ENCODE peak calls at places on chromosomes 3 and 15, in ten cellular contexts. One of them, this sample, is unnamed.
A peak's percentile ranks its signal among the peaks of the same experiment; 100 is the strongest.

GRCh38 chr3:23590874-23591273 is 214.9 kb upstream of the UBE2E1 start:
- DNase-seq in thoracic aorta: no peak
- DNase-seq in stomach: no peak
- DNase-seq in effector memory CD4-positive, alpha-beta T cell: no peak
- DNase-seq in cardiac muscle cell: no peak
- DNase-seq in psoas muscle: no peak
- DNase-seq in RWPE1: no peak
- DNase-seq in H9: no peak
- DNase-seq in brain microvascular endothelial cell: no peak
- DNase-seq in fibroblast of lung: no peak
- DNase-seq in this sample: no peak

GRCh38 chr15:77748078-77749064 is 115.7 kb upstream of the LINGO1 start:
- DNase-seq in stomach: no peak
- DNase-seq in thoracic aorta: no peak
- DNase-seq in H9: peak; percentile 47
- DNase-seq in effector memory CD4-positive, alpha-beta T cell: no peak
- DNase-seq in cardiac muscle cell: no peak
- DNase-seq in RWPE1: no peak
- DNase-seq in fibroblast of lung: no peak
- DNase-seq in psoas muscle: no peak
- DNase-seq in brain microvascular endothelial cell: no peak
- DNase-seq in this sample: no peak

GRCh38 chr3:33218446-33219174 is at the start of gene SUSD5:
- DNase-seq in psoas muscle: peak; percentile 53
- DNase-seq in stomach: no peak
- DNase-seq in fibroblast of lung: peak; percentile 58
- DNase-seq in H9: peak; percentile 63
- DNase-seq in RWPE1: peak; percentile 9
- DNase-seq in brain microvascular endothelial cell: peak; percentile 33
- DNase-seq in cardiac muscle cell: peak; percentile 53
- DNase-seq in thoracic aorta: no peak
- DNase-seq in effector memory CD4-positive, alpha-beta T cell: no peak
- DNase-seq in this sample: no peak

GRCh38 chr3:122004123-122004522 is 17.9 kb downstream of the ILDR1 start:
- DNase-seq in fibroblast of lung: peak; percentile 4
- DNase-seq in RWPE1: no peak
- DNase-seq in stomach: no peak
- DNase-seq in cardiac muscle cell: peak; percentile 40
- DNase-seq in thoracic aorta: no peak
- DNase-seq in effector memory CD4-positive, alpha-beta T cell: no peak
- DNase-seq in brain microvascular endothelial cell: no peak
- DNase-seq in H9: no peak
- DNase-seq in psoas muscle: no peak
- DNase-seq in this sample: no peak

GRCh38 chr3:58487140-58487886 is 4.6 kb upstream of the KCTD6 start:
- DNase-seq in psoas muscle: no peak
- DNase-seq in H9: no peak
- DNase-seq in RWPE1: peak; percentile 14
- DNase-seq in effector memory CD4-positive, alpha-beta T cell: no peak
- DNase-seq in cardiac muscle cell: peak; percentile 73
- DNase-seq in fibroblast of lung: peak; percentile 55
- DNase-seq in stomach: no peak
- DNase-seq in thoracic aorta: no peak
- DNase-seq in brain microvascular endothelial cell: peak; percentile 56
- DNase-seq in this sample: no peak

GRCh38 chr3:58049143-58049785 is 41.0 kb downstream of the FLNB start:
- DNase-seq in cardiac muscle cell: peak; percentile 84
- DNase-seq in thoracic aorta: no peak
- DNase-seq in psoas muscle: no peak
- DNase-seq in stomach: peak; percentile 56
- DNase-seq in effector memory CD4-positive, alpha-beta T cell: no peak
- DNase-seq in fibroblast of lung: peak; percentile 74
- DNase-seq in H9: peak; percentile 92
- DNase-seq in brain microvascular endothelial cell: peak; percentile 93
- DNase-seq in RWPE1: peak; percentile 94
- DNase-seq in this sample: no peak

GRCh38 chr15:41997845-41998244 is 23.0 kb downstream of the PLA2G4E start:
- DNase-seq in effector memory CD4-positive, alpha-beta T cell: no peak
- DNase-seq in RWPE1: no peak
- DNase-seq in H9: no peak
- DNase-seq in thoracic aorta: no peak
- DNase-seq in psoas muscle: peak; percentile 15
- DNase-seq in fibroblast of lung: no peak
- DNase-seq in brain microvascular endothelial cell: no peak
- DNase-seq in stomach: no peak
- DNase-seq in cardiac muscle cell: no peak
- DNase-seq in this sample: no peak

GRCh38 chr15:37094542-37095196 is 5.7 kb downstream of the MEIS2 start:
- DNase-seq in thoracic aorta: no peak
- DNase-seq in RWPE1: no peak
- DNase-seq in effector memory CD4-positive, alpha-beta T cell: no peak
- DNase-seq in brain microvascular endothelial cell: no peak
- DNase-seq in fibroblast of lung: no peak
- DNase-seq in H9: no peak
- DNase-seq in cardiac muscle cell: no peak
- DNase-seq in psoas muscle: no peak
- DNase-seq in stomach: no peak
- DNase-seq in this sample: no peak

GRCh38 chr3:152197451-152197850 is 71.3 kb upstream of the MBNL1 start:
- DNase-seq in cardiac muscle cell: no peak
- DNase-seq in brain microvascular endothelial cell: no peak
- DNase-seq in H9: no peak
- DNase-seq in fibroblast of lung: no peak
- DNase-seq in RWPE1: no peak
- DNase-seq in psoas muscle: no peak
- DNase-seq in effector memory CD4-positive, alpha-beta T cell: no peak
- DNase-seq in stomach: no peak
- DNase-seq in thoracic aorta: no peak
- DNase-seq in this sample: no peak

GRCh38 chr3:29026959-29027358 is 253.9 kb upstream of the RBMS3 start:
- DNase-seq in effector memory CD4-positive, alpha-beta T cell: no peak
- DNase-seq in thoracic aorta: no peak
- DNase-seq in brain microvascular endothelial cell: no peak
- DNase-seq in H9: no peak
- DNase-seq in RWPE1: peak; percentile 20
- DNase-seq in stomach: no peak
- DNase-seq in fibroblast of lung: peak; percentile 40
- DNase-seq in cardiac muscle cell: no peak
- DNase-seq in psoas muscle: no peak
- DNase-seq in this sample: no peak

GRCh38 chr3:44762170-44762677 is 630 bp downstream of the KIF15 start:
- DNase-seq in brain microvascular endothelial cell: peak; percentile 1
- DNase-seq in fibroblast of lung: peak; percentile 14
- DNase-seq in stomach: no peak
- DNase-seq in psoas muscle: no peak
- DNase-seq in effector memory CD4-positive, alpha-beta T cell: no peak
- DNase-seq in RWPE1: no peak
- DNase-seq in thoracic aorta: no peak
- DNase-seq in cardiac muscle cell: peak; percentile 10
- DNase-seq in H9: no peak
- DNase-seq in this sample: no peak

GRCh38 chr15:43519207-43519606 is 1.8 kb downstream of the MAP1A start:
- DNase-seq in stomach: no peak
- DNase-seq in fibroblast of lung: no peak
- DNase-seq in brain microvascular endothelial cell: no peak
- DNase-seq in psoas muscle: no peak
- DNase-seq in thoracic aorta: no peak
- DNase-seq in H9: no peak
- DNase-seq in cardiac muscle cell: no peak
- DNase-seq in RWPE1: no peak
- DNase-seq in effector memory CD4-positive, alpha-beta T cell: no peak
- DNase-seq in this sample: no peak
- H3K27ac ChIP-seq in stomach: peak overlapping the region; percentile 80
- H3K27ac ChIP-seq in fibroblast of lung: no peak overlapping the region
- H3K27ac ChIP-seq in brain microvascular endothelial cell: no peak overlapping the region
- H3K27ac ChIP-seq in psoas muscle: no peak overlapping the region
- H3K27ac ChIP-seq in thoracic aorta: no peak overlapping the region
- H3K27ac ChIP-seq in H9: no peak overlapping the region
- H3K27ac ChIP-seq in cardiac muscle cell: no peak overlapping the region
- H3K27ac ChIP-seq in RWPE1: no peak overlapping the region
- H3K27ac ChIP-seq in effector memory CD4-positive, alpha-beta T cell: no peak overlapping the region
- H3K27ac ChIP-seq in this sample: no peak overlapping the region

GRCh38 chr3:66494964-66495581 is 5.7 kb downstream of the LRIG1 start:
- DNase-seq in fibroblast of lung: no peak
- DNase-seq in psoas muscle: no peak
- DNase-seq in RWPE1: no peak
- DNase-seq in brain microvascular endothelial cell: no peak
- DNase-seq in H9: no peak
- DNase-seq in effector memory CD4-positive, alpha-beta T cell: no peak
- DNase-seq in stomach: no peak
- DNase-seq in thoracic aorta: no peak
- DNase-seq in cardiac muscle cell: no peak
- DNase-seq in this sample: no peak

GRCh38 chr3:66496731-66497130 is 4.1 kb downstream of the LRIG1 start:
- DNase-seq in RWPE1: no peak
- DNase-seq in brain microvascular endothelial cell: no peak
- DNase-seq in H9: no peak
- DNase-seq in psoas muscle: no peak
- DNase-seq in effector memory CD4-positive, alpha-beta T cell: no peak
- DNase-seq in fibroblast of lung: no peak
- DNase-seq in thoracic aorta: no peak
- DNase-seq in stomach: no peak
- DNase-seq in cardiac muscle cell: no peak
- DNase-seq in this sample: no peak

GRCh38 chr3:66497288-66497972 is 3.4 kb downstream of the LRIG1 start:
- DNase-seq in RWPE1: no peak
- DNase-seq in H9: no peak
- DNase-seq in fibroblast of lung: no peak
- DNase-seq in stomach: no peak
- DNase-seq in effector memory CD4-positive, alpha-beta T cell: no peak
- DNase-seq in thoracic aorta: no peak
- DNase-seq in brain microvascular endothelial cell: no peak
- DNase-seq in psoas muscle: no peak
- DNase-seq in cardiac muscle cell: no peak
- DNase-seq in this sample: no peak

GRCh38 chr3:66493464-66494099 is 7.2 kb downstream of the LRIG1 start:
- DNase-seq in cardiac muscle cell: no peak
- DNase-seq in H9: no peak
- DNase-seq in stomach: no peak
- DNase-seq in brain microvascular endothelial cell: no peak
- DNase-seq in effector memory CD4-positive, alpha-beta T cell: no peak
- DNase-seq in fibroblast of lung: no peak
- DNase-seq in thoracic aorta: no peak
- DNase-seq in psoas muscle: no peak
- DNase-seq in RWPE1: no peak
- DNase-seq in this sample: no peak

GRCh38 chr3:66495633-66496032 is 5.2 kb downstream of the LRIG1 start:
- DNase-seq in cardiac muscle cell: no peak
- DNase-seq in stomach: no peak
- DNase-seq in fibroblast of lung: no peak
- DNase-seq in thoracic aorta: no peak
- DNase-seq in brain microvascular endothelial cell: no peak
- DNase-seq in effector memory CD4-positive, alpha-beta T cell: no peak
- DNase-seq in psoas muscle: no peak
- DNase-seq in H9: peak; percentile 77
- DNase-seq in RWPE1: no peak
- DNase-seq in this sample: no peak
- H3K27ac ChIP-seq in cardiac muscle cell: peak overlapping the region; percentile 76
- H3K27ac ChIP-seq in stomach: peak overlapping the region; percentile 94
- H3K27ac ChIP-seq in fibroblast of lung: no peak overlapping the region
- H3K27ac ChIP-seq in thoracic aorta: peak overlapping the region; percentile 94
- H3K27ac ChIP-seq in brain microvascular endothelial cell: no peak overlapping the region
- H3K27ac ChIP-seq in effector memory CD4-positive, alpha-beta T cell: no peak overlapping the region
- H3K27ac ChIP-seq in psoas muscle: peak overlapping the region; percentile 40
- H3K27ac ChIP-seq in H9: peak overlapping the region; percentile 97
- H3K27ac ChIP-seq in RWPE1: no peak overlapping the region
- H3K27ac ChIP-seq in this sample: no peak overlapping the region

GRCh38 chr3:31369637-31370036 is 163.1 kb upstream of the STT3B start:
- DNase-seq in effector memory CD4-positive, alpha-beta T cell: no peak
- DNase-seq in H9: no peak
- DNase-seq in brain microvascular endothelial cell: peak; percentile 69
- DNase-seq in thoracic aorta: no peak
- DNase-seq in cardiac muscle cell: peak; percentile 43
- DNase-seq in psoas muscle: no peak
- DNase-seq in RWPE1: no peak
- DNase-seq in fibroblast of lung: peak; percentile 25
- DNase-seq in stomach: no peak
- DNase-seq in this sample: no peak

GRCh38 chr3:31364711-31365110 is 168.0 kb upstream of the STT3B start:
- DNase-seq in brain microvascular endothelial cell: peak; percentile 72
- DNase-seq in thoracic aorta: no peak
- DNase-seq in RWPE1: no peak
- DNase-seq in fibroblast of lung: peak; percentile 23
- DNase-seq in stomach: no peak
- DNase-seq in H9: no peak
- DNase-seq in effector memory CD4-positive, alpha-beta T cell: no peak
- DNase-seq in cardiac muscle cell: peak; percentile 52
- DNase-seq in psoas muscle: no peak
- DNase-seq in this sample: no peak

GRCh38 chr3:31358473-31359075 is 174.2 kb upstream of the STT3B start:
- DNase-seq in psoas muscle: no peak
- DNase-seq in RWPE1: no peak
- DNase-seq in cardiac muscle cell: no peak
- DNase-seq in fibroblast of lung: no peak
- DNase-seq in H9: no peak
- DNase-seq in brain microvascular endothelial cell: no peak
- DNase-seq in thoracic aorta: no peak
- DNase-seq in effector memory CD4-positive, alpha-beta T cell: no peak
- DNase-seq in stomach: no peak
- DNase-seq in this sample: no peak

GRCh38 chr3:31361391-31362273 is 171.1 kb upstream of the STT3B start:
- DNase-seq in cardiac muscle cell: peak; percentile 69
- DNase-seq in fibroblast of lung: peak; percentile 56
- DNase-seq in thoracic aorta: no peak
- DNase-seq in H9: no peak
- DNase-seq in effector memory CD4-positive, alpha-beta T cell: no peak
- DNase-seq in RWPE1: no peak
- DNase-seq in psoas muscle: no peak
- DNase-seq in brain microvascular endothelial cell: peak; percentile 86
- DNase-seq in stomach: no peak
- DNase-seq in this sample: no peak

GRCh38 chr3:31364188-31364587 is 168.5 kb upstream of the STT3B start:
- DNase-seq in effector memory CD4-positive, alpha-beta T cell: no peak
- DNase-seq in thoracic aorta: no peak
- DNase-seq in RWPE1: no peak
- DNase-seq in fibroblast of lung: peak; percentile 20
- DNase-seq in brain microvascular endothelial cell: no peak
- DNase-seq in H9: no peak
- DNase-seq in psoas muscle: no peak
- DNase-seq in cardiac muscle cell: no peak
- DNase-seq in stomach: no peak
- DNase-seq in this sample: no peak
- H3K27ac ChIP-seq in effector memory CD4-positive, alpha-beta T cell: no peak overlapping the region
- H3K27ac ChIP-seq in thoracic aorta: no peak overlapping the region
- H3K27ac ChIP-seq in RWPE1: no peak overlapping the region
- H3K27ac ChIP-seq in fibroblast of lung: no peak overlapping the region
- H3K27ac ChIP-seq in brain microvascular endothelial cell: peak overlapping the region; percentile 56
- H3K27ac ChIP-seq in H9: no peak overlapping the region
- H3K27ac ChIP-seq in psoas muscle: no peak overlapping the region
- H3K27ac ChIP-seq in cardiac muscle cell: no peak overlapping the region
- H3K27ac ChIP-seq in stomach: no peak overlapping the region
- H3K27ac ChIP-seq in this sample: no peak overlapping the region

DNA sequence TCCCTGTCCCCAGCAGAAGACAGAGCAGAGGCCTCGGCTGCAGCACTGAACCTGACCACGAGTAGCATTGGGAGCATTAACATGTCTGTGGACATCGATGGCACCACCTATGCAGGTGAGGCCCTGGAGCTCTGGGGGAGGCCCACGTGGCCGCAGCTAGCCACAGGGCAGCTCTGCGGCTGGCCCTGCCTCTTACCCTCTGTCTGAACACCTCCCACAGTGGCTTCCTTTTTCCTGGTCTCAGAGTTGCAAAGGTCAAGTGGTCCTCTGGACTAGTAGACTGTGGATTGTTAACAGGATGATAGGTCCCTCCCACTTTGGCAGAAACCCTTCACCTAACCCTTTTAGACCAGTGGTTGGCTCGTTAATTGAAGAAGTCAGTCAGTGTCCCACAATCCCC is 22.5 kb upstream of the CLK3 start:
- DNase-seq in H9: no peak
- DNase-seq in fibroblast of lung: no peak
- DNase-seq in cardiac muscle cell: no peak
- DNase-seq in RWPE1: no peak
- DNase-seq in stomach: no peak
- DNase-seq in brain microvascular endothelial cell: no peak
- DNase-seq in psoas muscle: no peak
- DNase-seq in effector memory CD4-positive, alpha-beta T cell: no peak
- DNase-seq in thoracic aorta: no peak
- DNase-seq in this sample: no peak
- H3K27ac ChIP-seq in H9: no peak overlapping the region
- H3K27ac ChIP-seq in fibroblast of lung: no peak overlapping the region
- H3K27ac ChIP-seq in cardiac muscle cell: peak overlapping the region; percentile 89
- H3K27ac ChIP-seq in RWPE1: no peak overlapping the region
- H3K27ac ChIP-seq in stomach: no peak overlapping the region
- H3K27ac ChIP-seq in brain microvascular endothelial cell: no peak overlapping the region
- H3K27ac ChIP-seq in psoas muscle: no peak overlapping the region
- H3K27ac ChIP-seq in effector memory CD4-positive, alpha-beta T cell: no peak overlapping the region
- H3K27ac ChIP-seq in thoracic aorta: no peak overlapping the region
- H3K27ac ChIP-seq in this sample: no peak overlapping the region

This sample was measured in AG04450.